ENCODE peak calls at places on chromosome 22, in four cellular contexts. One of them, this sample, is unnamed.

GRCh38 chr22:47371263-47372090 is 609.0 kb downstream of the TBC1D22A start:
- DNase-seq in OCI-LY7: no peak
- DNase-seq in GM13976: no peak
- DNase-seq in foreskin keratinocyte: no peak
- DNase-seq in this sample: no peak

GRCh38 chr22:49957826-49958461 is 2.6 kb upstream of the PIM3 start:
- DNase-seq in OCI-LY7: no peak
- DNase-seq in GM13976: no peak
- DNase-seq in foreskin keratinocyte: no peak
- DNase-seq in this sample: no peak

GRCh38 chr22:35792501-35792900 is 74.8 kb downstream of the APOL5 start:
- DNase-seq in OCI-LY7: no peak
- DNase-seq in GM13976: no peak
- DNase-seq in foreskin keratinocyte: no peak
- DNase-seq in this sample: no peak

GRCh38 chr22:42811510-42811909 is 45.6 kb downstream of the ARFGAP3 start:
- DNase-seq in OCI-LY7: no peak
- DNase-seq in GM13976: no peak
- DNase-seq in foreskin keratinocyte: no peak
- DNase-seq in this sample: no peak

GRCh38 chr22:41620646-41621098 is at the start of gene DESI1:
- DNase-seq in OCI-LY7: no peak
- DNase-seq in GM13976: peak
- DNase-seq in foreskin keratinocyte: no peak
- DNase-seq in this sample: no peak

GRCh38 chr22:32649515-32650200 is 151.8 kb upstream of the TIMP3 start:
- DNase-seq in OCI-LY7: no peak
- DNase-seq in GM13976: no peak
- DNase-seq in foreskin keratinocyte: no peak
- DNase-seq in this sample: no peak

GRCh38 chr22:29256606-29257325 is 11.0 kb downstream of the RHBDD3 start:
- DNase-seq in OCI-LY7: no peak
- DNase-seq in GM13976: no peak
- DNase-seq in foreskin keratinocyte: no peak
- DNase-seq in this sample: no peak

GRCh38 chr22:38249803-38250641 is 22.8 kb downstream of the TMEM184B start:
- DNase-seq in OCI-LY7: no peak
- DNase-seq in GM13976: no peak
- DNase-seq in foreskin keratinocyte: no peak
- DNase-seq in this sample: no peak

GRCh38 chr22:49855491-49855911 is 1.9 kb downstream of the ZBED4 start:
- DNase-seq in OCI-LY7: no peak
- DNase-seq in GM13976: no peak
- DNase-seq in foreskin keratinocyte: no peak
- DNase-seq in this sample: no peak

GRCh38 chr22:50326959-50327710 is at the start of gene DENND6B:
- DNase-seq in OCI-LY7: peak
- DNase-seq in GM13976: peak
- DNase-seq in foreskin keratinocyte: no peak
- DNase-seq in this sample: peak

GRCh38 chr22:32917577-32918375 is 116.3 kb downstream of the TIMP3 start:
- DNase-seq in OCI-LY7: no peak
- DNase-seq in GM13976: no peak
- DNase-seq in foreskin keratinocyte: no peak
- DNase-seq in this sample: no peak

GRCh38 chr22:42973536-42973881 is 41.4 kb downstream of the PACSIN2 start:
- DNase-seq in OCI-LY7: no peak
- DNase-seq in GM13976: no peak
- DNase-seq in foreskin keratinocyte: no peak
- DNase-seq in this sample: no peak

GRCh38 chr22:23744001-23744400 is 6.9 kb downstream of the ZNF70 start:
- DNase-seq in OCI-LY7: no peak
- DNase-seq in GM13976: no peak
- DNase-seq in foreskin keratinocyte: no peak
- DNase-seq in this sample: no peak

GRCh38 chr22:35556666-35557065 is 16.0 kb downstream of the RASD2 start:
- DNase-seq in OCI-LY7: no peak
- DNase-seq in GM13976: no peak
- DNase-seq in foreskin keratinocyte: no peak
- DNase-seq in this sample: no peak

GRCh38 chr22:36366291-36366708 is 21.5 kb downstream of the MYH9 start:
- DNase-seq in OCI-LY7: no peak
- DNase-seq in GM13976: no peak
- DNase-seq in foreskin keratinocyte: no peak
- DNase-seq in this sample: no peak

GRCh38 chr22:42171946-42172345 is 41.3 kb upstream of the CYP2D6 start:
- DNase-seq in OCI-LY7: no peak
- DNase-seq in GM13976: no peak
- DNase-seq in foreskin keratinocyte: no peak
- DNase-seq in this sample: no peak

GRCh38 chr22:48897959-48898358 is 929.7 kb downstream of the BRD1 start:
- DNase-seq in OCI-LY7: no peak
- DNase-seq in GM13976: peak
- DNase-seq in foreskin keratinocyte: no peak
- DNase-seq in this sample: no peak

GRCh38 chr22:47374901-47375575 is 612.6 kb downstream of the TBC1D22A start:
- DNase-seq in OCI-LY7: no peak
- DNase-seq in GM13976: no peak
- DNase-seq in foreskin keratinocyte: no peak
- DNase-seq in this sample: no peak

GRCh38 chr22:29476116-29476515 is 3.9 kb upstream of the NEFH start:
- DNase-seq in OCI-LY7: no peak
- DNase-seq in GM13976: no peak
- DNase-seq in foreskin keratinocyte: no peak
- DNase-seq in this sample: no peak

GRCh38 chr22:22078329-22078728 is 95.7 kb upstream of the TOP3B start:
- DNase-seq in OCI-LY7: no peak
- DNase-seq in GM13976: no peak
- DNase-seq in foreskin keratinocyte: no peak
- DNase-seq in this sample: no peak

GRCh38 chr22:46070215-46070721 is 80.1 kb upstream of the PPARA start:
- DNase-seq in OCI-LY7: peak
- DNase-seq in GM13976: no peak
- DNase-seq in foreskin keratinocyte: no peak
- DNase-seq in this sample: no peak

GRCh38 chr22:21778705-21779363 is 43.2 kb upstream of the YPEL1 start:
- DNase-seq in OCI-LY7: no peak
- DNase-seq in GM13976: no peak
- DNase-seq in foreskin keratinocyte: no peak
- DNase-seq in this sample: no peak

GRCh38 chr22:37176464-37177061 is 11.5 kb downstream of the C1QTNF6 start:
- DNase-seq in OCI-LY7: no peak
- DNase-seq in GM13976: peak
- DNase-seq in foreskin keratinocyte: no peak
- DNase-seq in this sample: no peak

GRCh38 chr22:41976070-41976901 is 7.0 kb downstream of the SEPTIN3 start:
- DNase-seq in OCI-LY7: no peak
- DNase-seq in GM13976: peak
- DNase-seq in foreskin keratinocyte: no peak
- DNase-seq in this sample: peak

GRCh38 chr22:32588063-32588462 is 113.5 kb downstream of the FBXO7 start:
- DNase-seq in OCI-LY7: no peak
- DNase-seq in GM13976: no peak
- DNase-seq in foreskin keratinocyte: no peak
- DNase-seq in this sample: no peak

GRCh38 chr22:43389227-43389836 is 22.5 kb upstream of the MPPED1 start:
- DNase-seq in OCI-LY7: no peak
- DNase-seq in GM13976: no peak
- DNase-seq in foreskin keratinocyte: no peak
- DNase-seq in this sample: no peak

GRCh38 chr22:41925783-41926460 is 684 bp downstream of the TNFRSF13C start:
- DNase-seq in OCI-LY7: peak
- DNase-seq in GM13976: peak
- DNase-seq in foreskin keratinocyte: no peak
- DNase-seq in this sample: peak

GRCh38 chr22:40611606-40612005 is 24.9 kb downstream of the MRTFA start:
- DNase-seq in OCI-LY7: no peak
- DNase-seq in GM13976: no peak
- DNase-seq in foreskin keratinocyte: no peak
- DNase-seq in this sample: no peak

GRCh38 chr22:40613025-40613424 is 23.5 kb downstream of the MRTFA start:
- DNase-seq in OCI-LY7: no peak
- DNase-seq in GM13976: no peak
- DNase-seq in foreskin keratinocyte: no peak
- DNase-seq in this sample: no peak

GRCh38 chr22:40612291-40612740 is 24.2 kb downstream of the MRTFA start:
- DNase-seq in OCI-LY7: no peak
- DNase-seq in GM13976: no peak
- DNase-seq in foreskin keratinocyte: no peak
- DNase-seq in this sample: no peak

GRCh38 chr22:40609216-40609615 is 27.3 kb downstream of the MRTFA start:
- DNase-seq in OCI-LY7: no peak
- DNase-seq in GM13976: no peak
- DNase-seq in foreskin keratinocyte: no peak
- DNase-seq in this sample: no peak

GRCh38 chr22:40610329-40610850 is 26.1 kb downstream of the MRTFA start:
- DNase-seq in OCI-LY7: no peak
- DNase-seq in GM13976: no peak
- DNase-seq in foreskin keratinocyte: no peak
- DNase-seq in this sample: no peak
- TF ChIP-seq CTCF in OCI-LY7: no peak
- TF ChIP-seq CTCF in GM13976: no peak
- TF ChIP-seq CTCF in foreskin keratinocyte: no peak
- TF ChIP-seq CTCF in this sample: no peak

DNA sequence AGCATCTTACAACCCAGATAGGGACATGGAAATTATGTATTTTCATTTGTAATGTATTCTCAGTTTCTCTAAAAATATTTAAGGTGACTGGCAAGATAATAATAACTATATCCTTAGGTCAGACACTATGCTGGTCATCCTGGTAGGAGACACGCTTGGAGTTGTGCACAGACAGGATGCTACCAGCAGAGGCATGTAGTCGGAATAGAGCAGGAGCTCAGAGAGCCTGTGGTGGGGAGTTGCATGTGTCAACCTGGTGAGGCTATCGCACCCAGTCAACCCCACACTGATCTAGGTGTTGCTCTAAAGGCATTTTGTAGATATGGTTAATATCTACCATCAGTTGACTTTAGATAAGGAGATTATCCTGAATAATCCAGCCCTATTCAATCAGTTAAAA is 318.5 kb downstream of the MIAT start:
- DNase-seq in OCI-LY7: no peak
- DNase-seq in GM13976: no peak
- DNase-seq in foreskin keratinocyte: peak
- DNase-seq in this sample: no peak
- TF ChIP-seq CTCF in OCI-LY7: no peak
- TF ChIP-seq CTCF in GM13976: no peak
- TF ChIP-seq CTCF in foreskin keratinocyte: peak
- TF ChIP-seq CTCF in this sample: no peak

GRCh38 chr22:19036523-19037273 is 85.5 kb downstream of the DGCR2 start:
- DNase-seq in OCI-LY7: no peak
- DNase-seq in GM13976: no peak
- DNase-seq in foreskin keratinocyte: no peak
- DNase-seq in this sample: no peak
- TF ChIP-seq CTCF in OCI-LY7: no peak
- TF ChIP-seq CTCF in GM13976: no peak
- TF ChIP-seq CTCF in foreskin keratinocyte: peak
- TF ChIP-seq CTCF in this sample: no peak

DNA sequence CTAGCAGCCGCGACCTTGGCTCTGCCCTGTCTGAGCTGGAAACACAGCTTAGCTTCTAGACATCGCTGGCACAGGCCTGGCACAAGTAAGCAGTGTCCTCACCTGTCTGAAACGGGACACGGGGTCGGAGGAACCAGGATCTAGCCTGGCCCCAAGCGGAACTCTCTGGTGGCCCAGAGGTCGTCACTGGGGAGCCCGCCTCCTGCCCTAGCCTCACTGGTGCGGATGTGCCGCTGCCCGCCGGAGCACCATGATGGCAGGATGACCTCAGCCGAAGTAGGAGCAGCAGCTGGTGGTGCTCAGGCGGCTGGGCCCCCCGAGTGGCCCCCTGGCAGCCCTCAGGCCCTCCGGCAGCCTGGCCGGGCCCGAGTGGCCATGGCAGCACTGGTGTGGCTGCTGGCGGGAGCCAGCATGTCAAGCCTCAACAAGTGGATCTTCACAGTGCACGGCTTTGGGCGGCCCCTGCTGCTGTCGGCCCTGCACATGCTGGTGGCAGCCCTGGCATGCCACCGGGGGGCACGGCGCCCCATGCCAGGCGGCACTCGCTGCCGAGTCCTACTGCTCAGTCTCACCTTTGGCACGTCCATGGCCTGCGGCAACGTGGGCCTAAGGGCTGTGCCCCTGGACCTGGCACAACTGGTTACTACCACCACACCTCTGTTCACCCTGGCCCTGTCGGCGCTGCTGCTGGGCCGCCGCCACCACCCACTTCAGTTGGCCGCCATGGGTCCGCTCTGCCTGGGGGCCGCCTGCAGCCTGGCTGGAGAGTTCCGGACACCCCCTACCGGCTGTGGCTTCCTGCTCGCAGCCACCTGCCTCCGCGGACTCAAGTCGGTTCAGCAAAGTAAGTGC is 871 bp downstream of the SLC35E4 start:
- DNase-seq in OCI-LY7: peak
- DNase-seq in GM13976: peak
- DNase-seq in foreskin keratinocyte: peak
- DNase-seq in this sample: no peak
- TF ChIP-seq CTCF in OCI-LY7: peak
- TF ChIP-seq CTCF in GM13976: peak
- TF ChIP-seq CTCF in foreskin keratinocyte: no peak
- TF ChIP-seq CTCF in this sample: no peak

GRCh38 chr22:20282901-20283673 is 15.0 kb upstream of the RTN4R start:
- DNase-seq in OCI-LY7: no peak
- DNase-seq in GM13976: no peak
- DNase-seq in foreskin keratinocyte: no peak
- DNase-seq in this sample: no peak

GRCh38 chr22:20281891-20282290 is 13.8 kb upstream of the RTN4R start:
- DNase-seq in OCI-LY7: no peak
- DNase-seq in GM13976: no peak
- DNase-seq in foreskin keratinocyte: no peak
- DNase-seq in this sample: no peak

GRCh38 chr22:20284471-20285086 is 16.5 kb upstream of the RTN4R start:
- DNase-seq in OCI-LY7: no peak
- DNase-seq in GM13976: no peak
- DNase-seq in foreskin keratinocyte: no peak
- DNase-seq in this sample: no peak

GRCh38 chr22:20280866-20281265 is 12.7 kb upstream of the RTN4R start:
- DNase-seq in OCI-LY7: no peak
- DNase-seq in GM13976: no peak
- DNase-seq in foreskin keratinocyte: no peak
- DNase-seq in this sample: no peak

GRCh38 chr22:20283674-20284066 is 15.6 kb upstream of the RTN4R start:
- DNase-seq in OCI-LY7: no peak
- DNase-seq in GM13976: no peak
- DNase-seq in foreskin keratinocyte: no peak
- DNase-seq in this sample: no peak
- TF ChIP-seq CTCF in OCI-LY7: no peak
- TF ChIP-seq CTCF in GM13976: no peak
- TF ChIP-seq CTCF in foreskin keratinocyte: no peak
- TF ChIP-seq CTCF in this sample: no peak

This sample was measured in GM13977.